ENCODE peak calls at places on chromosome 5, in five cellular contexts. A, C, U, S and G are unnamed samples.

GRCh38 chr5:186091-187041 is 4.9 kb upstream of the LRRC14B start:
- DNase-seq in A (no peak), U (no peak), C (no peak), S (no peak), G (no peak)

GRCh38 chr5:167701103-167701502 is 590.3 kb upstream of the WWC1 start:
- DNase-seq in S (no peak), U (no peak), C (no peak), A (no peak), G (no peak)

GRCh38 chr5:103523319-103523718 is 39.3 kb downstream of the NUDT12 start:
- DNase-seq in C (no peak), S (no peak), U (no peak), A (no peak), G (no peak)

GRCh38 chr5:53480474-53481353 is at the start of gene FST:
- DNase-seq in C (no peak), A (no peak), S (peak), U (no peak), G (no peak)

GRCh38 chr5:175478008-175478383 is 364 bp upstream of the SFXN1 start:
- DNase-seq in C (peak), A (no peak), S (peak), U (no peak), G (no peak)

GRCh38 chr5:39355324-39355723 is 9.0 kb downstream of the C9 start:
- DNase-seq in A (no peak), C (no peak), U (no peak), S (no peak), G (no peak)

GRCh38 chr5:54187694-54188093 is 122.7 kb downstream of the ARL15 start:
- DNase-seq in U (no peak), C (no peak), A (no peak), S (no peak), G (no peak)

GRCh38 chr5:15116996-15117395 is 245.4 kb upstream of the ANKH start:
- DNase-seq in S (no peak), C (no peak), A (no peak), U (no peak), G (no peak)

GRCh38 chr5:124253421-124253820 is 493.0 kb downstream of the ZNF608 start:
- DNase-seq in C (no peak), A (no peak), U (peak), S (no peak), G (no peak)

GRCh38 chr5:176507911-176508310 is 29.3 kb downstream of the RNF44 start:
- DNase-seq in U (no peak), C (no peak), A (no peak), S (no peak), G (no peak)

GRCh38 chr5:169873642-169874041 is 106.7 kb downstream of the INSYN2B start:
- DNase-seq in C (no peak), A (no peak), S (no peak), U (peak), G (no peak)

GRCh38 chr5:115815693-115816225 is 700 bp downstream of the CDO1 start:
- DNase-seq in A (no peak), S (no peak), C (peak), U (peak), G (no peak)

GRCh38 chr5:94640176-94640575 is 21.7 kb downstream of the SLF1 start:
- DNase-seq in S (no peak), U (no peak), C (no peak), A (no peak), G (no peak)

GRCh38 chr5:27491047-27491446 is 452.7 kb upstream of the CDH9 start:
- DNase-seq in C (no peak), S (no peak), U (no peak), A (no peak), G (no peak)

GRCh38 chr5:72552041-72552557 is 44.9 kb upstream of the ZNF366 start:
- DNase-seq in S (peak), C (no peak), A (peak), U (no peak), G (no peak)

GRCh38 chr5:74396913-74397606 is 243.5 kb downstream of the ENC1 start:
- DNase-seq in S (no peak), C (no peak), U (no peak), A (no peak), G (no peak)

GRCh38 chr5:147671365-147671764 is 111.2 kb downstream of the JAKMIP2 start:
- DNase-seq in A (no peak), U (no peak), S (no peak), C (no peak), G (no peak)

GRCh38 chr5:110536120-110537115 is 190.1 kb downstream of the TMEM232 start:
- DNase-seq in C (no peak), S (no peak), U (peak), A (no peak), G (peak)

GRCh38 chr5:79346420-79346824 is 110.5 kb downstream of the JMY start:
- DNase-seq in U (no peak), C (no peak), S (peak), A (peak), G (no peak)

GRCh38 chr5:69527128-69527745 is 32.8 kb upstream of the GTF2H2C start:
- DNase-seq in A (no peak), U (no peak), C (no peak), S (no peak), G (no peak)

GRCh38 chr5:102715405-102715804 is 39.7 kb upstream of the PAM start:
- DNase-seq in A (peak), U (no peak), C (no peak), S (peak), G (no peak)

GRCh38 chr5:128903550-128903949 is 61.7 kb upstream of the SLC27A6 start:
- DNase-seq in S (no peak), A (no peak), C (no peak), U (no peak), G (no peak)

GRCh38 chr5:132674671-132675506 is 1.1 kb downstream of the IL4 start:
- DNase-seq in C (no peak), S (peak), U (no peak), A (peak), G (no peak)

GRCh38 chr5:87076411-87076810 is 191.3 kb upstream of the RASA1 start:
- DNase-seq in U (no peak), A (no peak), C (no peak), S (no peak), G (no peak)

GRCh38 chr5:54519083-54519541 is 1.6 kb downstream of the SNX18 start:
- DNase-seq in U (no peak), C (no peak), A (no peak), S (no peak), G (no peak)

GRCh38 chr5:157460921-157461792 is 1.1 kb downstream of the NIPAL4 start:
- DNase-seq in C (no peak), S (no peak), U (no peak), A (no peak), G (no peak)

GRCh38 chr5:83817591-83817990 is 96.9 kb upstream of the HAPLN1 start:
- DNase-seq in S (no peak), A (no peak), C (no peak), U (no peak), G (no peak)

GRCh38 chr5:180389252-180390101 is 36.3 kb upstream of the GFPT2 start:
- DNase-seq in U (no peak), A (no peak), C (no peak), S (no peak), G (no peak)